ENCODE peak calls at places on chromosomes 16 and 17, in eight cellular contexts. One of them, this sample, is unnamed.

GRCh38 chr17:82627405-82627804 is 20.8 kb downstream of the WDR45B start:
- DNase-seq in fibroblast of the conjunctiva: no peak
- DNase-seq in lung microvascular endothelial cell: no peak
- DNase-seq in LHCN-M2: no peak
- DNase-seq in activated T-helper 1 cell treated with anti-CD3 and anti-CD28 coated beads, Interleukin-2, amount 50 U/mL, for 16 hours: no peak
- DNase-seq in KG1: no peak
- DNase-seq in KBM-7: no peak
- DNase-seq in T follicular helper cell: no peak
- DNase-seq in this sample: no peak

GRCh38 chr17:30237296-30238002 is 2.0 kb upstream of the SLC6A4 start:
- DNase-seq in T follicular helper cell: no peak
- DNase-seq in fibroblast of the conjunctiva: no peak
- DNase-seq in activated T-helper 1 cell treated with anti-CD3 and anti-CD28 coated beads, Interleukin-2, amount 50 U/mL, for 16 hours: no peak
- DNase-seq in KG1: no peak
- DNase-seq in KBM-7: no peak
- DNase-seq in LHCN-M2: no peak
- DNase-seq in lung microvascular endothelial cell: no peak
- DNase-seq in this sample: no peak

GRCh38 chr16:82660078-82660645 is 33.4 kb downstream of the CDH13 start:
- DNase-seq in KG1: no peak
- DNase-seq in LHCN-M2: peak
- DNase-seq in activated T-helper 1 cell treated with anti-CD3 and anti-CD28 coated beads, Interleukin-2, amount 50 U/mL, for 16 hours: no peak
- DNase-seq in fibroblast of the conjunctiva: peak
- DNase-seq in KBM-7: no peak
- DNase-seq in T follicular helper cell: no peak
- DNase-seq in lung microvascular endothelial cell: no peak
- DNase-seq in this sample: no peak

GRCh38 chr17:43215341-43215740 is 3.7 kb downstream of the TMEM106A start:
- DNase-seq in fibroblast of the conjunctiva: no peak
- DNase-seq in KBM-7: no peak
- DNase-seq in KG1: no peak
- DNase-seq in T follicular helper cell: no peak
- DNase-seq in LHCN-M2: no peak
- DNase-seq in lung microvascular endothelial cell: no peak
- DNase-seq in activated T-helper 1 cell treated with anti-CD3 and anti-CD28 coated beads, Interleukin-2, amount 50 U/mL, for 16 hours: no peak
- DNase-seq in this sample: no peak

GRCh38 chr17:39702901-39703893 is 3.3 kb downstream of the ERBB2 start:
- DNase-seq in KBM-7: no peak
- DNase-seq in LHCN-M2: no peak
- DNase-seq in activated T-helper 1 cell treated with anti-CD3 and anti-CD28 coated beads, Interleukin-2, amount 50 U/mL, for 16 hours: no peak
- DNase-seq in fibroblast of the conjunctiva: no peak
- DNase-seq in KG1: no peak
- DNase-seq in T follicular helper cell: no peak
- DNase-seq in lung microvascular endothelial cell: no peak
- DNase-seq in this sample: no peak

GRCh38 chr17:31506517-31506916 is 115.0 kb downstream of the RAB11FIP4 start:
- DNase-seq in LHCN-M2: no peak
- DNase-seq in KBM-7: no peak
- DNase-seq in KG1: no peak
- DNase-seq in fibroblast of the conjunctiva: no peak
- DNase-seq in T follicular helper cell: no peak
- DNase-seq in lung microvascular endothelial cell: no peak
- DNase-seq in activated T-helper 1 cell treated with anti-CD3 and anti-CD28 coated beads, Interleukin-2, amount 50 U/mL, for 16 hours: no peak
- DNase-seq in this sample: no peak

GRCh38 chr17:55735784-55736405 is 13.2 kb upstream of the TMEM100 start:
- DNase-seq in fibroblast of the conjunctiva: peak
- DNase-seq in LHCN-M2: peak
- DNase-seq in KG1: peak
- DNase-seq in T follicular helper cell: no peak
- DNase-seq in KBM-7: peak
- DNase-seq in lung microvascular endothelial cell: peak
- DNase-seq in activated T-helper 1 cell treated with anti-CD3 and anti-CD28 coated beads, Interleukin-2, amount 50 U/mL, for 16 hours: no peak
- DNase-seq in this sample: no peak

GRCh38 chr17:76748657-76749056 is 10.7 kb downstream of the MFSD11 start:
- DNase-seq in T follicular helper cell: no peak
- DNase-seq in lung microvascular endothelial cell: no peak
- DNase-seq in KG1: no peak
- DNase-seq in LHCN-M2: no peak
- DNase-seq in activated T-helper 1 cell treated with anti-CD3 and anti-CD28 coated beads, Interleukin-2, amount 50 U/mL, for 16 hours: no peak
- DNase-seq in fibroblast of the conjunctiva: no peak
- DNase-seq in KBM-7: no peak
- DNase-seq in this sample: no peak

GRCh38 chr16:73048292-73049050 is 543 bp upstream of the ZFHX3 start:
- DNase-seq in T follicular helper cell: no peak
- DNase-seq in LHCN-M2: no peak
- DNase-seq in activated T-helper 1 cell treated with anti-CD3 and anti-CD28 coated beads, Interleukin-2, amount 50 U/mL, for 16 hours: no peak
- DNase-seq in KG1: no peak
- DNase-seq in KBM-7: peak
- DNase-seq in fibroblast of the conjunctiva: no peak
- DNase-seq in lung microvascular endothelial cell: peak
- DNase-seq in this sample: no peak

GRCh38 chr16:870856-871561 is 70.5 kb upstream of the GNG13 start:
- DNase-seq in LHCN-M2: no peak
- DNase-seq in fibroblast of the conjunctiva: no peak
- DNase-seq in KG1: no peak
- DNase-seq in T follicular helper cell: no peak
- DNase-seq in KBM-7: no peak
- DNase-seq in activated T-helper 1 cell treated with anti-CD3 and anti-CD28 coated beads, Interleukin-2, amount 50 U/mL, for 16 hours: no peak
- DNase-seq in lung microvascular endothelial cell: no peak
- DNase-seq in this sample: no peak

GRCh38 chr17:51346218-51346982 is 86.1 kb downstream of the UTP18 start:
- DNase-seq in KG1: no peak
- DNase-seq in LHCN-M2: no peak
- DNase-seq in KBM-7: no peak
- DNase-seq in activated T-helper 1 cell treated with anti-CD3 and anti-CD28 coated beads, Interleukin-2, amount 50 U/mL, for 16 hours: no peak
- DNase-seq in T follicular helper cell: no peak
- DNase-seq in lung microvascular endothelial cell: no peak
- DNase-seq in fibroblast of the conjunctiva: no peak
- DNase-seq in this sample: peak